ENCODE peak calls at places on chromosomes 5 and 9, in five cellular contexts. M, Z, W, H and K are unnamed samples.
A peak's percentile ranks its signal among the peaks of the same experiment; 100 is the strongest.

GRCh38 chr9:121720311-121720991 is 69.0 kb downstream of the DAB2IP start:
- DNase-seq in M (no peak), Z (no peak), W (no peak), H (no peak), K (no peak)

GRCh38 chr9:94554439-94555331 is at the start of gene PCAT7:
- DNase-seq in M (peak; percentile 72), Z (peak; percentile 84), W (peak; percentile 12), H (no peak), K (peak; percentile 64)

GRCh38 chr9:70947519-70947918 is 173.9 kb downstream of the TRPM3 start:
- DNase-seq in M (no peak), Z (no peak), W (no peak), H (no peak), K (no peak)

GRCh38 chr5:168365581-168366081 is 74.2 kb downstream of the WWC1 start:
- DNase-seq in M (no peak), Z (peak; percentile 28), W (no peak), H (peak; percentile 58), K (peak; percentile 38)

GRCh38 chr9:72363226-72363625 is 1.8 kb downstream of the ZFAND5 start:
- DNase-seq in M (no peak), Z (no peak), W (no peak), H (no peak), K (no peak)

GRCh38 chr9:130780865-130781504 is 54.1 kb upstream of the ABL1 start:
- DNase-seq in M (no peak), Z (no peak), W (no peak), H (peak; percentile 98), K (peak; percentile 88)

GRCh38 chr9:131320031-131320685 is 30.6 kb downstream of the PLPP7 start:
- DNase-seq in M (peak; percentile 10), Z (no peak), W (no peak), H (no peak), K (no peak)

GRCh38 chr5:159765034-159765433 is 151.2 kb upstream of the ADRA1B start:
- DNase-seq in M (no peak), Z (no peak), W (no peak), H (peak; percentile 25), K (no peak)

GRCh38 chr5:174995827-174996226 is 271.4 kb downstream of the MSX2 start:
- DNase-seq in M (no peak), Z (no peak), W (no peak), H (no peak), K (no peak)

GRCh38 chr5:6370580-6370979 is 7.8 kb downstream of the MED10 start:
- DNase-seq in M (no peak), Z (no peak), W (no peak), H (no peak), K (no peak)

DNA sequence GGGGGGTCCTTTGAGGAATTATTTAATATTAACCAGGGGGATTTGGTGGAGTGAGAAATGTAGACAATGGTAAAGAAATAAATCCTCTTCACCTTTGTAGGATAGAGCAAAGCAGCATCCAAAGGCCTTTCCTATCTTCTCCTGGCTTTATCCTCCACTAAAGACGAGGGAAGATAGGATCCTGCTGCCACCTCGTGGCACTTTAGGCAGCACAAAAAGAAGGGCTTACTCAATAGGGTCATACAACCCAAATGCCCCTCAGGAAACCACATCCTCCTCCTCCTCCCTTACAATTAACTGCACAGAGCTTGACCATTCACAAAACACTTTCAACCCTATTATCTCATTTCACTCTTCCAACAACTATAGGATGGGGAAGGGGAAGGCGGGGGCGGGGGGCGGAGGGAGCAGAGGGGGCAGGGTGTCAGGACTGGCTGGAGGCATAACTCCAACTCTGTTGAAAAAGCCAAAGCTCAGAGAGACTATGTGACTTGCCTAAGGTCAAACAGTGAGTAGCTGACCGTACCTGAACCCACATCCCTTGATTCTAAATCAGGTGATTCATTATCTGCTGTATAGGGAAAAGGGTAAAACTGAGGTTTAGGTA is 45.4 kb upstream of the MYOT start:
- DNase-seq in M (peak; percentile 17), Z (peak; percentile 53), W (no peak), H (peak; percentile 18), K (peak; percentile 69)
- TF ChIP-seq RAD21 in M (no peak), Z (peak; percentile 61), W (peak; percentile 70), H (peak; percentile 51), K (peak; percentile 84)

GRCh38 chr9:116193636-116194035 is 40.0 kb downstream of the PAPPA start:
- DNase-seq in M (no peak), Z (no peak), W (no peak), H (peak; percentile 89), K (no peak)
- TF ChIP-seq BHLHE40 in M (no peak), Z (no peak), W (no peak), H (no peak), K (no peak)

GRCh38 chr9:113522419-113522818 is 58.9 kb downstream of the RGS3 start:
- DNase-seq in M (no peak), Z (no peak), W (no peak), H (no peak), K (no peak)
- H3K4me2 ChIP-seq in M (no peak overlapping the region), Z (no peak overlapping the region), W (peak overlapping the region; percentile 100), H (no peak overlapping the region), K (no peak overlapping the region)

GRCh38 chr5:151183451-151184245 is 26.1 kb upstream of the ANXA6 start:
- DNase-seq in M (no peak), Z (no peak), W (no peak), H (peak; percentile 19), K (no peak)
- TF ChIP-seq RAD21 in M (no peak), Z (no peak), W (no peak), H (no peak), K (no peak)